ENCODE peak calls at places on chromosomes 6 and 20, in five cellular contexts. O, I, L, N and K are unnamed samples.

GRCh38 chr6:73394577-73395354 is at the start of gene DDX43:
- DNase-seq in O (no peak), L (peak), I (peak), N (peak), K (no peak)

GRCh38 chr6:7200598-7201443 is 93.1 kb downstream of the RREB1 start:
- DNase-seq in L (no peak), N (no peak), I (peak), O (no peak), K (no peak)

GRCh38 chr6:17385660-17386059 is 7.7 kb upstream of the CAP2 start:
- DNase-seq in O (no peak), N (no peak), I (no peak), L (peak), K (no peak)

GRCh38 chr6:40037271-40037670 is 103.0 kb upstream of the MOCS1 start:
- DNase-seq in N (no peak), O (no peak), L (no peak), I (no peak), K (no peak)

GRCh38 chr6:107460074-107460631 is 789 bp upstream of the PDSS2 start:
- DNase-seq in L (no peak), O (no peak), N (no peak), I (no peak), K (no peak)

GRCh38 chr20:2312876-2313275 is 17.1 kb downstream of the TGM3 start:
- DNase-seq in L (no peak), O (no peak), N (no peak), I (no peak), K (no peak)

GRCh38 chr20:50215101-50215500 is 24.5 kb downstream of the CEBPB start:
- DNase-seq in O (no peak), I (no peak), L (peak), N (no peak), K (no peak)

GRCh38 chr6:161684721-161685120 is 410.9 kb upstream of the AGPAT4 start:
- DNase-seq in L (peak), O (no peak), I (no peak), N (no peak), K (no peak)

GRCh38 chr20:20938599-20938998 is 167.6 kb downstream of the LINC00237 start:
- DNase-seq in N (no peak), I (no peak), L (no peak), O (no peak), K (no peak)

GRCh38 chr6:45966797-45967196 is 48.9 kb downstream of the CLIC5 start:
- DNase-seq in L (no peak), N (no peak), O (no peak), I (no peak), K (no peak)

GRCh38 chr20:21796059-21796458 is 90.6 kb downstream of the PAX1 start:
- DNase-seq in L (no peak), O (no peak), N (no peak), I (no peak), K (no peak)

GRCh38 chr20:31712564-31713311 is 9.9 kb downstream of the BCL2L1 start:
- DNase-seq in O (no peak), N (no peak), I (peak), L (peak), K (no peak)

GRCh38 chr20:31566658-31567379 is 38.3 kb upstream of the ID1 start:
- DNase-seq in L (no peak), O (no peak), I (peak), N (no peak), K (no peak)

GRCh38 chr6:7343546-7344475 is 30.8 kb upstream of the SSR1 start:
- DNase-seq in O (no peak), I (no peak), L (no peak), N (no peak), K (no peak)

GRCh38 chr6:121770943-121771342 is 335.5 kb downstream of the GJA1 start:
- DNase-seq in N (no peak), O (no peak), I (no peak), L (no peak), K (no peak)

DNA sequence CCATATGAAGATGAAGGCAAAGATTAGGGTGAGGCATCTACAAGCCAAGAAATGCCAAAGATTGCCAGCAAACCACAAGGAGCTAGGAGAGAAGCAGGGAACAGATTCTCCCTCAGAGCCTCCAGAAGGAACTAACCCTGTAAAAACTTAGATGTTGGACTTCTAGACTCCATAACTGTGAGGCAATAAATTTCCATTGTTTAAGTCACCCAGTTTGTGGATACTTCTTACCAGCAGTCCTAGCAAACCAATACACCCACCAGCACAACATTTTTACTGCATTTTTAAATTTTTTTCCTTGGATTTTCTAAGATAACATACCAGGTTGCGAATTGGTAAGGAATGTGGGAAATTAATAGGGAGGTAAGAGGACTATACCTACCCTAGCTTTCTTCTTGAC is 47.8 kb upstream of the EYA4 start:
- DNase-seq in L (no peak), N (no peak), O (no peak), I (no peak), K (no peak)
- TF ChIP-seq CTCF in L (no peak), N (no peak), O (no peak), I (no peak), K (no peak)

GRCh38 chr20:37276494-37277252 is 12.8 kb upstream of the MANBAL start:
- DNase-seq in I (peak), N (no peak), O (no peak), L (peak), K (no peak)
- TF ChIP-seq CTCF in I (no peak), N (peak), O (peak), L (peak), K (peak)

DNA sequence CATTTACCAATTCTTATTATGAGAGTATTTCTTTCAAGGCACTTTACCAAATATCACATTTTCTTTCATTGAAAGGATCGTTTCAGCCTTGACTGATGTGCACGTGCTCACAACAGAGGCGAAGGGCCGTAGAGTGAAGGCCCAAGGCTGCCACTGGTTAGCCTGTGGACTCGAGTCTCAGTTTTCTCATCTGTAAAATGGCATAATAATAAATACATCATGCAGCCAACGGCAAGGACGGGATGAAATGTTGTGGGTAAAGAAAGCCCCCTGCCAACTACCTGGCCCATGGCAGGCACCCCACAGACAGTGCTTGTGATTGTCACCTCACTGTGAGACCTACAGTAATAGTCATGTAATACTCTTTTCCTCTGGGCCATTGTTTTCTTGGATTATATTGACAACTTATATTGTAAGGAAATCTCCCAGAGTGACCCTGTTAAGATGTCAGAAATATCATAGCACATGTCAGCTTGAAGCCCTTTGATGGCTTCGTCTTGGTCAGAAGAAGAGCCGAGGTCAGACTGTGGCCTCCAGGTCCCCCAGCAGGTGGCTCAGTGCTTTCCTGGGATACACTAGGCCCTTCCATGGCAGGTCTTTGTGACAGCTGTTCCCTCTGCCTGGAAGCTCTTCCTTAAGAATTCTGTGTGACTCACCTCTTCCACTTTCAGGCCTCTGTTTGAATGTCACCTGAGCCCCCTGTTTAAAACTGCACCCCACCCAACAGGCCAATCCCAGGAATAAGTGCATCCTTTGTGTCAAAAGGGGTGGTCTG is 36.3 kb downstream of the FAM50B start:
- DNase-seq in I (peak), N (no peak), L (no peak), O (no peak), K (no peak)
- TF ChIP-seq CTCF in I (no peak), N (peak), L (no peak), O (peak), K (peak)

DNA sequence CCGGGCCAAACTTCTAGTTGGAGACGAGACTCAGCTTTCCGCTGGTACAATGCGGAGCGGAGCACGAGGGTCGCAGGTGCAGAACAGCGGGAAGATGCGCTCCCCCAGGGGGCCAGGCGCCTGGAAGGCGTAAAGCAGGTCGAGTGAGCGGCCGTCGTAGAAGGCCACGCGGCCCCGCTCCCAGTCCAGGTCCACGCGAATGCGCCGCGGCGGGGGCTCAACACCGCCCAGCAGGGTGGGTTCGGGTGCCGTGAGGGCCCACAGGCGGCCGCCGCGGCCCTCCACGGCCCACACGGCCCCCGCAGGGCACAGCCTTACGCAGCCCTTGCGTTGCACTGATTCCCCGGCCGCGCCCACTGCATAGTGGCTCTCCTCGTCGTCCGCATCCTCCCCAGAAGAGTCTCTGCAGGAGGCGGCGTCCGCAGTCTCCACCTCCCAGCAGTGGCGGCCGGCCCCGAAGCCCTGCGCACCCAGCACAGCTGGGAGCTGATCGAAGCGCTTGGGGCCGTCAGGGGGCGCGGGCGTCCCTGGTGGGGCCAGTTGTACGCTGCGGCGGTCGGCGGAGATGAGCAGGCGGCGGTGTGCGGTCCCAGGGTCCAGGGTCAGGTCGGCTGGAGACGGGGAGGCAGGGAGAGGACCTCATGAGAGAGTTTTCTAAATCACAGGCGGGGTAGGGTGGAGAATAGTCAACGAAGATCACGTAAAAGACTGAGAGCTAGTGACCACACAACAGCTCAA is 4.3 kb downstream of the PPP1R11 start:
- DNase-seq in I (no peak), L (peak), O (no peak), N (no peak), K (no peak)
- TF ChIP-seq CTCF in I (no peak), L (no peak), O (no peak), N (no peak), K (no peak)

DNA sequence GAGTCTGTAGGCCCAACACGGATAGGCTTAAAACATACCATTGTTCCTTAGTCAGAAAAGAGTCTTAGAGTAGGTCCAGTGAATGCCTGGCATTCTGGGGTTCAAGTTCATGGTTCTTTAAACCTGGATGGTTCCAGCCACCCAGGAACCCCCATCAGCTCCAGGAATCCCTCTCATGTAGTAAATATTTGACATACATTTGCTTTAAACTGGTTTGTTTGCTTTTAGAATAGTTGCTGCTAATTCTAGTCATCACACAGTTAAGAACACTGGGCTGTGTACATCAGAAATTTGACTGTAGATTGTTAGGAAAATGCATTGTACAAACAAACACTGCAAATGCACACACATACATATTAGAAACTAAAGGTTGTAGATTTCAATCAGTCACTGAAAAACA is 30.6 kb upstream of the PBOV1 start:
- DNase-seq in O (no peak), I (no peak), N (no peak), L (no peak), K (no peak)
- TF ChIP-seq CTCF in O (no peak), I (no peak), N (no peak), L (no peak), K (no peak)

GRCh38 chr6:112842338-112842700 is 495.2 kb downstream of the RFPL4B start:
- DNase-seq in I (no peak), N (no peak), O (no peak), L (no peak), K (no peak)
- TF ChIP-seq CTCF in I (no peak), N (no peak), O (no peak), L (no peak), K (no peak)

DNA sequence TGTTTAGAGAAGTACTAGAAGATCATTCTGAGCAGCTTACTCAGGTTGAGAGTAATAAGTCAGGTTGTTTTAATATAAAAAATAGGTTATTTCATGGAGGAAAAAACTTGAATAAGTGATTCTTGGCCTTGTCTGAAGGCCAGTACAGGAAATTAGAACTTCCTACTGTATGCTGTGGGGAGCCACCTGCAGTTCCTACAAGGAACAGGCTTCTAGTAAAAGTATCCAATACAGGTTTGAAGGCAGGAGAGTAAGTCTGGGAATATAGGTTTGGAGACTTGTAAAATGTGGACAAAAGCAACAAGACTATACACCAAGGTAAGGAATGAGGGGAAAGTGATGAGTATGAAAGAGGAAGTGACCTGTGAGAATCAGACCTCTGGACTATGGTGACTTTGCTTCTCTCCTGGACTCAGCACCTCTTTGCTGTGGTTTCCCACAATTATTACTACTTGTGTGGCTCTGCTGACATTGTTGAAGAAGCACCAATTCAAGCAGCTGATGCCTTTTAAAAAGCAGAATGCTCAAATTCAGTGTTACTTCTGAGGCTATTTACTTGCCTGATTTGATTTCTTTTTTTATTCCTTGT is 278.6 kb downstream of the TBC1D7 start:
- DNase-seq in O (no peak), L (no peak), I (no peak), N (no peak), K (no peak)
- TF ChIP-seq CTCF in O (no peak), L (no peak), I (no peak), N (no peak), K (no peak)